ENCODE peak calls at places on chromosome 1, in five cellular contexts. P is Peyer's patch, X is spleen, M is uterus, C is breast epithelium. R is an unnamed sample.

GRCh38 chr1:94325379-94326302 is 88.3 kb upstream of the ARHGAP29 start:
- DNase-seq in P (no peak), X (no peak), M (no peak), C (no peak), R (peak; percentile 32)

GRCh38 chr1:222392571-222392970 is 155.3 kb downstream of the HHIPL2 start:
- DNase-seq in P (no peak), X (no peak), M (no peak), C (no peak), R (no peak)

GRCh38 chr1:226919995-226920394 is 20.1 kb upstream of the COQ8A start:
- DNase-seq in P (no peak), X (no peak), M (no peak), C (no peak), R (no peak)

GRCh38 chr1:173405758-173406344 is 71.3 kb upstream of the PRDX6 start:
- DNase-seq in P (no peak), X (no peak), M (no peak), C (no peak), R (no peak)

GRCh38 chr1:50023292-50024159 is at the start of gene AGBL4:
- DNase-seq in P (peak; percentile 63), X (peak; percentile 81), M (peak; percentile 15), C (peak; percentile 57), R (peak; percentile 75)

GRCh38 chr1:226958300-226958699 is 18.2 kb downstream of the COQ8A start:
- DNase-seq in P (no peak), X (no peak), M (no peak), C (no peak), R (no peak)

GRCh38 chr1:52296345-52296744 is 69.7 kb downstream of the CC2D1B start:
- DNase-seq in P (no peak), X (no peak), M (no peak), C (no peak), R (no peak)

GRCh38 chr1:66731462-66731861 is 20.8 kb upstream of the DYNLT5 start:
- DNase-seq in P (no peak), X (no peak), M (no peak), C (no peak), R (no peak)

GRCh38 chr1:35727434-35727825 is 8.7 kb upstream of the C1orf216 start:
- DNase-seq in P (no peak), X (no peak), M (no peak), C (no peak), R (no peak)

GRCh38 chr1:51284487-51284954 is 45.8 kb downstream of the TTC39A start:
- DNase-seq in P (no peak), X (no peak), M (no peak), C (no peak), R (peak; percentile 29)

GRCh38 chr1:168689726-168690602 is 39.0 kb downstream of the DPT start:
- DNase-seq in P (no peak), X (no peak), M (no peak), C (no peak), R (peak; percentile 43)

GRCh38 chr1:36831171-36831810 is 203.0 kb downstream of the GRIK3 start:
- DNase-seq in P (peak; percentile 26), X (peak; percentile 56), M (no peak), C (no peak), R (no peak)

GRCh38 chr1:105437847-105438246 is 1618.6 kb upstream of the PRMT6 start:
- DNase-seq in P (no peak), X (no peak), M (no peak), C (no peak), R (no peak)

GRCh38 chr1:6208723-6209660 is 3.1 kb downstream of the RNF207 start:
- DNase-seq in P (peak; percentile 78), X (no peak), M (no peak), C (no peak), R (peak; percentile 62)

GRCh38 chr1:6207075-6207885 is 1.4 kb downstream of the RNF207 start:
- DNase-seq in P (no peak), X (no peak), M (no peak), C (no peak), R (no peak)

GRCh38 chr1:6207921-6208320 is 2.0 kb downstream of the RNF207 start:
- DNase-seq in P (no peak), X (no peak), M (no peak), C (no peak), R (no peak)

GRCh38 chr1:6209661-6210605 is 4.0 kb downstream of the RNF207 start:
- DNase-seq in P (no peak), X (no peak), M (no peak), C (no peak), R (no peak)

GRCh38 chr1:6205849-6206845 is at the start of gene RNF207:
- DNase-seq in P (peak; percentile 85), X (no peak), M (peak; percentile 54), C (no peak), R (peak; percentile 71)
- TF ChIP-seq POLR2A in P (peak; percentile 65), X (peak; percentile 7), M (no peak), C (no peak), R (no peak)

DNA sequence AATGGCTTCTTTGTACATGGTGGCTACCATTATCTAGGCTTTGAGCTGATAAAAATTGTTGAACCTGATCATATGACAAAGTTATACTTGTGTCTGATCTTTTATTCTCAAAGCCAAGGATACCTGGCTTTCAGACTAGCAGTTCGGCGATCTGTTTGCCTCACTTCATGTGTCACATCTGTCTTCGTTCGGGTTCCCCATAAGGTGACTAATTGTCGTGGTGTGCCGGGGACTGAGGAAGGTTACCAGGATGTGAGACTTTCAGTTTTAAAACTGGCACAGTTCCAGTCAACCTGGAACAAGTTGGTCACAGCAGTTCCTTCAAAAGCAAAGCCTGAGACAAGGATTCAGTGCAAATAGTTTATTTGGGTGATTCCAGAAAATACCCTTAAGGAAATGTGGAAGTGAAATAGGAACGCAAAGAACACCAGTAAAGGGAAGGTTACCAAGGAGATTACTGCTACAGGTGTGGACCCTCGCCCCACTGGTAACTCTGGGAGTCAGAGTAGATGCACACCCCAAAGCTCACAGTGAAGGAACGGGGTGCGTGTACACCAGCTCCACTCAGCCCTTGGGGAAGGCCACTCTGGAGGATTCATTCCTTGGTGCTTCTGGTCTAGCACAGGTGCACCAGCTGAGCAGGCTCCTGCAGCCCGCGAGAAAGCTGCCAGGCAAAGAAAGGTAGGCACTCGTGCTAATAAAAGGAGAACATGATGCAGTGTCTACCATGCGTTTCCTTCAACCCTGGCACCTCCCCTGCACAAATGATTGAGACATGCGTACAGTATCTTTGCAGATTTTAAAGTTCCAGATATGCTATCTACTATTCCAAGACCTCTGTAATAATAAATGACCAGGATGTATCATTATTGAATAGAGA is 69.0 kb downstream of the VWA5B1 start:
- DNase-seq in P (no peak), X (no peak), M (no peak), C (no peak), R (no peak)
- H3K27me3 ChIP-seq in P (no peaks in the 10 kb centered on the region), X (peaks cover 38% of the 10 kb centered on the region), M (no peaks in the 10 kb centered on the region), C (peaks cover 14% of the 10 kb centered on the region), R (no peaks in the 10 kb centered on the region)

DNA sequence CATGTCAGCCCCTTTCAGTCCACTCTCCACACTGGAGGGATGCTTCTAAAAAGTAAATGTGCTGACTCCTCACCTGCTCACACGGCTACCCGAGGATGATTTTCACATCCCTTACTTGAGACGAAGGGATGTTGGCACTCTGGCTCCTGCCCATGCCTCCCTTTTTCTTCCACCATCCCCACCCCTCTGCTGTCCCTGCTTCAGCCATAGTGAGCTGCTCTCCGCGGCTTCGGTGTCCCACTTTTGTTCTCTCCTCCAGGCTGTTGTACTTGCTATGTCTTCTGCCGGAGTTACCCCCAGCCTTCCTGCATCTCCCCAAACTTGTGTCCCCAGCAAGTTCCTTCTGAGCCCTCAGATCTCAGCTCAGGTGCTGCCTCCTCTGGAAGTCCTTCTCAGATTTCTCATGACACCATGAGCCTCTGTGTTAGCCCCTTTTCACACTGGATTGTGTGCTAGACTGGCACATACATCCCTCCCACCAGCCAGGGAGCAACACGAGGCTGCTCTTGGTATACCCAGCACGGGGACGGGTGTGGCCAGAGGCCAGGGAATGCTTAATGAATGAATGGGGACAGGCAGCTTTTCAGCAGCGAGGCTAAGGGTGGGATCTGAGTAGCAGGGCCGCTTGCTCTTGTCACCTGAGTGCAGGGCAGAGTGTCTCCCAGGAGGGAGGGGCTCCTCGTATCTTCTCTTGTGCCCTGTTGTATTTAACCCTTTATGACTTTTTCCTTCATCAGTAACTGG is 1.3 kb downstream of the ACOT11 start:
- DNase-seq in P (no peak), X (no peak), M (peak; percentile 18), C (no peak), R (peak; percentile 61)
- H3K27ac ChIP-seq in P (no peak overlapping the region), X (no peak overlapping the region), M (peak overlapping the region; percentile 90), C (no peak overlapping the region), R (peak overlapping the region; percentile 91)

GRCh38 chr1:234599617-234600417 is 10.2 kb downstream of the IRF2BP2 start:
- DNase-seq in P (peak; percentile 94), X (peak; percentile 95), M (peak; percentile 87), C (peak; percentile 76), R (peak; percentile 88)
- TF ChIP-seq POLR2A in P (peak; percentile 70), X (peak; percentile 78), M (peak; percentile 43), C (no peak), R (peak; percentile 95)

GRCh38 chr1:11860586-11860985 is 1.8 kb upstream of the NPPB start:
- DNase-seq in P (no peak), X (no peak), M (no peak), C (no peak), R (no peak)

GRCh38 chr1:11858613-11858967 is at the start of gene NPPB:
- DNase-seq in P (no peak), X (no peak), M (no peak), C (no peak), R (no peak)

GRCh38 chr1:11858158-11858557 is 587 bp downstream of the NPPB start:
- DNase-seq in P (no peak), X (no peak), M (no peak), C (no peak), R (no peak)

GRCh38 chr1:11858968-11859871 is 475 bp upstream of the NPPB start:
- DNase-seq in P (peak; percentile 62), X (peak; percentile 85), M (peak; percentile 53), C (no peak), R (peak; percentile 70)

DNA sequence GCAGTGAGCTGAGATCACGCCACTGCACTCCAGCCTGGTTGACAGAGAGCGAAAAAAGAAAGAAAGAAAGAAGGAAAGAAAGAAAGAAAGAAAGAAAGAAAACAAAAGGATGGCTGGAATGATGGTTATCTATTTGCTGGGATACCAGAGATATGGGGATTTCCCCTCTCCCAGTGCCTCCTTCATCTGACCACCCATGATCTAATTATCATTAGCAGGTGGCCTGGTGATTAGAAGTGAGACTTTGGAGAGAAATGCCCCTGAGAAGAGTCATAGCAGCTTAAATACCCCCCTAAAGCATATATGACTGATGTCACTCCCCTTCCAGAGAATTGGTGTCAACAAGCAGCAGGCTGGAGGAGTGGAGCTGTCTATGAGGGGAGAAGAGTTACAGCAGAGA is 1.3 kb upstream of the NPPB start:
- DNase-seq in P (no peak), X (no peak), M (no peak), C (no peak), R (no peak)
- H3K27me3 ChIP-seq in P (peaks cover 16% of the 10 kb centered on the region), X (peaks cover 55% of the 10 kb centered on the region), M (peaks cover 17% of the 10 kb centered on the region), C (peaks cover 46% of the 10 kb centered on the region), R (peaks cover 4% of the 10 kb centered on the region)

DNA sequence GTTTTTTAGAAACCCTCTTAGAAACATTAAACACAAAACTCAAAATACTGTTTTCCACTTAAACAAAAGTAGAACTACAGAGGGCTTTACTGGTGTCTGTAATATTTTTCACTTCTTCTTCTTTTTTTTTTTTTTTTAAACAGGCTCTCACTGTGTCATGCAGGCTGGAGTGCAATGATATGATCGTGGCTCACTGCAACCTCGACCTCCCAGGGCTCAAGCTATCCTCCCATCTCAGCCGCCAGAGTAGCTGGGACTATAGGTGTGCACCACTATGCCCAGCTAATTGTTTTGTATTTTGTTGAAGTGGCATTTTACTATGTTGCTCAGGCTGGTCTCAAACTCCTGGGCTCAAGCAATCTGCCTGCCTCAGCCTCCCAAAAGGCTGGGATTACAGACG is 194.8 kb downstream of the DAB1 start:
- DNase-seq in P (no peak), X (no peak), M (no peak), C (no peak), R (no peak)
- H3K27ac ChIP-seq in P (no peak overlapping the region), X (no peak overlapping the region), M (no peak overlapping the region), C (no peak overlapping the region), R (no peak overlapping the region)

R was measured in thyroid gland.